ENCODE peak calls at places on chromosomes 3 and 15, in six cellular contexts. W, O, P, I, N and B are unnamed samples.

GRCh38 chr3:47283193-47283537 is 421 bp downstream of the KLHL18 start:
- DNase-seq in W (peak; percentile 19), O (no peak), P (no peak), I (no peak), N (no peak), B (no peak)

GRCh38 chr15:22956257-22956979 is 23.8 kb downstream of the CYFIP1 start:
- DNase-seq in W (no peak), O (no peak), P (peak; percentile 58), I (peak; percentile 61), N (peak; percentile 51), B (no peak)

GRCh38 chr3:128497305-128498126 is 4.5 kb upstream of the GATA2 start:
- DNase-seq in W (no peak), O (peak; percentile 84), P (peak; percentile 74), I (peak; percentile 78), N (peak; percentile 95), B (peak; percentile 12)

GRCh38 chr15:40763801-40764765 is at the start of gene GCHFR:
- DNase-seq in W (peak; percentile 36), O (peak; percentile 71), P (peak; percentile 88), I (peak; percentile 81), N (peak; percentile 67), B (peak; percentile 78)

GRCh38 chr15:71532994-71533393 is 277.4 kb upstream of the NR2E3 start:
- DNase-seq in W (peak; percentile 63), O (peak; percentile 21), P (no peak), I (no peak), N (peak; percentile 31), B (peak; percentile 74)

GRCh38 chr3:65751123-65751700 is 287.5 kb downstream of the MAGI1 start:
- DNase-seq in W (peak; percentile 11), O (peak; percentile 80), P (no peak), I (peak; percentile 26), N (peak; percentile 52), B (peak; percentile 58)

GRCh38 chr3:195037017-195037373 is 234.0 kb downstream of the XXYLT1 start:
- DNase-seq in W (no peak), O (no peak), P (no peak), I (no peak), N (no peak), B (no peak)

GRCh38 chr15:63331456-63331855 is 50.2 kb downstream of the CA12 start:
- DNase-seq in W (peak; percentile 94), O (no peak), P (no peak), I (no peak), N (no peak), B (peak; percentile 51)

GRCh38 chr3:132595036-132595435 is 2.0 kb upstream of the ACKR4 start:
- DNase-seq in W (peak; percentile 57), O (no peak), P (no peak), I (no peak), N (no peak), B (no peak)

GRCh38 chr3:39349080-39349479 is 19.6 kb downstream of the CCR8 start:
- DNase-seq in W (no peak), O (no peak), P (no peak), I (no peak), N (no peak), B (no peak)

GRCh38 chr3:156742401-156742800 is 68.0 kb downstream of the TIPARP start:
- DNase-seq in W (no peak), O (no peak), P (no peak), I (no peak), N (no peak), B (no peak)

GRCh38 chr3:66606126-66606525 is 105.3 kb upstream of the LRIG1 start:
- DNase-seq in W (no peak), O (no peak), P (no peak), I (no peak), N (no peak), B (no peak)

GRCh38 chr3:100358413-100358812 is 23.9 kb downstream of the NIT2 start:
- DNase-seq in W (no peak), O (no peak), P (no peak), I (no peak), N (no peak), B (no peak)

GRCh38 chr15:60137711-60138396 is 133.7 kb downstream of the FOXB1 start:
- DNase-seq in W (peak; percentile 38), O (no peak), P (no peak), I (no peak), N (no peak), B (no peak)

GRCh38 chr3:101195951-101196713 is 124.2 kb downstream of the IMPG2 start:
- DNase-seq in W (peak; percentile 60), O (no peak), P (no peak), I (no peak), N (peak; percentile 10), B (peak; percentile 72)

GRCh38 chr3:129184396-129184656 is 630 bp upstream of the CNBP start:
- DNase-seq in W (no peak), O (no peak), P (no peak), I (no peak), N (peak; percentile 62), B (peak; percentile 39)

GRCh38 chr3:178352300-178353021 is 183.8 kb upstream of the KCNMB2 start:
- DNase-seq in W (peak; percentile 25), O (no peak), P (no peak), I (no peak), N (no peak), B (peak; percentile 32)

GRCh38 chr15:74808840-74809229 is 3.8 kb upstream of the LMAN1L start:
- DNase-seq in W (no peak), O (no peak), P (no peak), I (no peak), N (no peak), B (no peak)
- TF ChIP-seq CTCF in W (no peak), O (no peak), P (no peak), I (no peak), N (no peak), B (no peak)

GRCh38 chr3:86149054-86149453 is 841.9 kb downstream of the VGLL3 start:
- DNase-seq in W (no peak), O (no peak), P (no peak), I (no peak), N (no peak), B (no peak)

GRCh38 chr3:86152620-86153019 is 838.3 kb downstream of the VGLL3 start:
- DNase-seq in W (no peak), O (no peak), P (no peak), I (no peak), N (no peak), B (no peak)

DNA sequence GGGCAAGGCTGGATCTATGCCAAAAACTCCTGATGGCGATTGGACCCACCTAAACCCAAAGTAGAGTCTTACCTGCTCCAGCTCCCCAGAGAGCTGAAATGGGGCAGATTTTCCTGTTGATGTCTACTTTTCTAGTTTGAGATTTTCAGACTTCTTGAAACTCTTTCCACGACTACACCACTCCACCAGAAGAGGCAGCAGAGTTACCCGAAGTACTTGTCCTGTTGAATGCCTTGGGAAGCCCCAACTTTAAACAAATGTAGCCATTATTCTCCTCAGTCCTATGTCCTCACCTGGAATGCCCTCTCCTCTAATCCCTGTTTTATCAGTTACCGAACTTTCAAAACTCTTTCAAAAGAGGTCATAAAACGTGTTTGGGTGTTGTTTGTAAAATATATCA is 843.8 kb downstream of the VGLL3 start:
- DNase-seq in W (no peak), O (no peak), P (no peak), I (no peak), N (no peak), B (peak; percentile 9)
- TF ChIP-seq CTCF in W (no peak), O (no peak), P (no peak), I (no peak), N (peak; percentile 30), B (no peak)

GRCh38 chr15:49046113-49046883 is at the start of gene SECISBP2L:
- DNase-seq in W (peak; percentile 93), O (peak; percentile 94), P (peak; percentile 90), I (peak; percentile 93), N (peak; percentile 95), B (peak; percentile 95)
- TF ChIP-seq CTCF in W (peak; percentile 4), O (no peak), P (no peak), I (peak; percentile 54), N (peak; percentile 47), B (peak; percentile 11)

DNA sequence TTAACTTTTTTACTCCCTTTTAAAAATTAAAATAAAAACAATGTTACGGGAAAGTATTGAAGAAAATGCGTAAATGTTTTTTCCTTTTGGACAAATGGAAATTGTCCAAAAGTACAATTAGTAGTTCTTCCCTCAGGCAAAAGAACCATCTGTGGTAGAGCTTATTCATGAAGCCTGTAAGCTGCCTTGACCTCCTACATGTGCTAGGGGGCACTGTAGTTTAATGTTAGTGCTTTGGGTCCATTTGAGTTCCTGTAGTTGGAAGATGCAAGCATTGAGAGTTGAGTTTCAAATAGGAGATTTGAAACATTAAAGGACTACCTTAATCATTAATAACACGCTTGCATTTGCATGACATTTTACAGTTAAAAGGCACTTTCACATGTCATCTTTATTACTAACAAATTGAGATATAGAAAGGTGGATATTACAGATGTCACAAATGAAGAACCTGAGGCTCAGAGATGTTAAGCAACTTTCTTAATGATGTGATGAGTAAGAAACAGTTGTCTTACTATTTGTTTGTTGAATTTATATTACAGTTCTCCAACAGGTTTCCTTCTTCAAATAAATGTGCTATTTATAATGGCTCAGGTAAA is 1.8 kb upstream of the ZNF385D start:
- DNase-seq in W (peak; percentile 63), O (peak; percentile 7), P (no peak), I (no peak), N (peak; percentile 60), B (peak; percentile 74)
- TF ChIP-seq CTCF in W (peak; percentile 65), O (peak; percentile 56), P (no peak), I (peak; percentile 88), N (peak; percentile 74), B (peak; percentile 61)